ENCODE peak calls at places on chromosomes 13 and 19, in ten cellular contexts. One of them, this sample, is unnamed.

GRCh38 chr13:30720470-30720869 is 14.9 kb upstream of the ALOX5AP start:
- DNase-seq in upper lobe of left lung: no peak
- DNase-seq in stimulated activated CD4-positive, alpha-beta T cell treated with anti-CD3 and anti-CD28 coated beads, Interleukin-4, amount 100 ng/mL, for 4 hours: no peak
- DNase-seq in Kasumi-1: peak
- DNase-seq in Peyer's patch: no peak
- DNase-seq in T-helper 2 cell: no peak
- DNase-seq in kidney tubule cell: no peak
- DNase-seq in fibroblast of pulmonary artery: no peak
- DNase-seq in nucleus accumbens: no peak
- DNase-seq in ascending aorta: no peak
- DNase-seq in this sample: no peak

GRCh38 chr13:93309886-93310520 is 83.4 kb downstream of the GPC6 start:
- DNase-seq in stimulated activated CD4-positive, alpha-beta T cell treated with anti-CD3 and anti-CD28 coated beads, Interleukin-4, amount 100 ng/mL, for 4 hours: no peak
- DNase-seq in Peyer's patch: no peak
- DNase-seq in Kasumi-1: no peak
- DNase-seq in upper lobe of left lung: no peak
- DNase-seq in ascending aorta: no peak
- DNase-seq in nucleus accumbens: no peak
- DNase-seq in fibroblast of pulmonary artery: peak
- DNase-seq in kidney tubule cell: peak
- DNase-seq in T-helper 2 cell: no peak
- DNase-seq in this sample: no peak

GRCh38 chr19:18013621-18014111 is 5.7 kb downstream of the ARRDC2 start:
- DNase-seq in kidney tubule cell: no peak
- DNase-seq in ascending aorta: no peak
- DNase-seq in stimulated activated CD4-positive, alpha-beta T cell treated with anti-CD3 and anti-CD28 coated beads, Interleukin-4, amount 100 ng/mL, for 4 hours: no peak
- DNase-seq in T-helper 2 cell: no peak
- DNase-seq in nucleus accumbens: no peak
- DNase-seq in Peyer's patch: no peak
- DNase-seq in Kasumi-1: no peak
- DNase-seq in upper lobe of left lung: no peak
- DNase-seq in fibroblast of pulmonary artery: no peak
- DNase-seq in this sample: peak

GRCh38 chr19:30667227-30667626 is 295.0 kb downstream of the ZNF536 start:
- DNase-seq in Peyer's patch: no peak
- DNase-seq in ascending aorta: no peak
- DNase-seq in stimulated activated CD4-positive, alpha-beta T cell treated with anti-CD3 and anti-CD28 coated beads, Interleukin-4, amount 100 ng/mL, for 4 hours: no peak
- DNase-seq in nucleus accumbens: no peak
- DNase-seq in fibroblast of pulmonary artery: no peak
- DNase-seq in T-helper 2 cell: no peak
- DNase-seq in kidney tubule cell: no peak
- DNase-seq in upper lobe of left lung: no peak
- DNase-seq in Kasumi-1: no peak
- DNase-seq in this sample: no peak

GRCh38 chr19:40862785-40863184 is 12.5 kb upstream of the CYP2A6 start:
- DNase-seq in Peyer's patch: no peak
- DNase-seq in Kasumi-1: no peak
- DNase-seq in fibroblast of pulmonary artery: peak
- DNase-seq in stimulated activated CD4-positive, alpha-beta T cell treated with anti-CD3 and anti-CD28 coated beads, Interleukin-4, amount 100 ng/mL, for 4 hours: no peak
- DNase-seq in nucleus accumbens: no peak
- DNase-seq in ascending aorta: no peak
- DNase-seq in upper lobe of left lung: no peak
- DNase-seq in kidney tubule cell: no peak
- DNase-seq in T-helper 2 cell: no peak
- DNase-seq in this sample: no peak

GRCh38 chr19:38684862-38685665 is 37.6 kb downstream of the ACTN4 start:
- DNase-seq in T-helper 2 cell: no peak
- DNase-seq in fibroblast of pulmonary artery: no peak
- DNase-seq in Kasumi-1: no peak
- DNase-seq in nucleus accumbens: no peak
- DNase-seq in Peyer's patch: no peak
- DNase-seq in stimulated activated CD4-positive, alpha-beta T cell treated with anti-CD3 and anti-CD28 coated beads, Interleukin-4, amount 100 ng/mL, for 4 hours: no peak
- DNase-seq in upper lobe of left lung: no peak
- DNase-seq in ascending aorta: no peak
- DNase-seq in kidney tubule cell: no peak
- DNase-seq in this sample: no peak

GRCh38 chr19:12790628-12791344 is 500 bp upstream of the JUNB start:
- DNase-seq in Peyer's patch: no peak
- DNase-seq in Kasumi-1: no peak
- DNase-seq in fibroblast of pulmonary artery: no peak
- DNase-seq in stimulated activated CD4-positive, alpha-beta T cell treated with anti-CD3 and anti-CD28 coated beads, Interleukin-4, amount 100 ng/mL, for 4 hours: no peak
- DNase-seq in ascending aorta: no peak
- DNase-seq in kidney tubule cell: no peak
- DNase-seq in T-helper 2 cell: no peak
- DNase-seq in upper lobe of left lung: no peak
- DNase-seq in nucleus accumbens: no peak
- DNase-seq in this sample: no peak

GRCh38 chr19:51571599-51571998 is 516 bp downstream of the ZNF175 start:
- DNase-seq in upper lobe of left lung: no peak
- DNase-seq in nucleus accumbens: no peak
- DNase-seq in fibroblast of pulmonary artery: no peak
- DNase-seq in Peyer's patch: no peak
- DNase-seq in stimulated activated CD4-positive, alpha-beta T cell treated with anti-CD3 and anti-CD28 coated beads, Interleukin-4, amount 100 ng/mL, for 4 hours: no peak
- DNase-seq in T-helper 2 cell: no peak
- DNase-seq in ascending aorta: no peak
- DNase-seq in kidney tubule cell: peak
- DNase-seq in Kasumi-1: no peak
- DNase-seq in this sample: no peak

GRCh38 chr19:11130824-11131455 is 24.6 kb downstream of the SPC24 start:
- DNase-seq in upper lobe of left lung: no peak
- DNase-seq in fibroblast of pulmonary artery: peak
- DNase-seq in Kasumi-1: peak
- DNase-seq in ascending aorta: no peak
- DNase-seq in Peyer's patch: peak
- DNase-seq in nucleus accumbens: peak
- DNase-seq in kidney tubule cell: peak
- DNase-seq in stimulated activated CD4-positive, alpha-beta T cell treated with anti-CD3 and anti-CD28 coated beads, Interleukin-4, amount 100 ng/mL, for 4 hours: peak
- DNase-seq in T-helper 2 cell: peak
- DNase-seq in this sample: peak

GRCh38 chr19:35484637-35485036 is 5.6 kb downstream of the KRTDAP start:
- DNase-seq in Peyer's patch: peak
- DNase-seq in kidney tubule cell: no peak
- DNase-seq in T-helper 2 cell: no peak
- DNase-seq in ascending aorta: no peak
- DNase-seq in nucleus accumbens: no peak
- DNase-seq in stimulated activated CD4-positive, alpha-beta T cell treated with anti-CD3 and anti-CD28 coated beads, Interleukin-4, amount 100 ng/mL, for 4 hours: no peak
- DNase-seq in fibroblast of pulmonary artery: no peak
- DNase-seq in Kasumi-1: no peak
- DNase-seq in upper lobe of left lung: no peak
- DNase-seq in this sample: no peak

GRCh38 chr13:48993150-48993549 is 17.4 kb downstream of the FNDC3A start:
- DNase-seq in Kasumi-1: no peak
- DNase-seq in upper lobe of left lung: no peak
- DNase-seq in nucleus accumbens: no peak
- DNase-seq in fibroblast of pulmonary artery: no peak
- DNase-seq in T-helper 2 cell: no peak
- DNase-seq in kidney tubule cell: peak
- DNase-seq in Peyer's patch: no peak
- DNase-seq in ascending aorta: no peak
- DNase-seq in stimulated activated CD4-positive, alpha-beta T cell treated with anti-CD3 and anti-CD28 coated beads, Interleukin-4, amount 100 ng/mL, for 4 hours: no peak
- DNase-seq in this sample: no peak

GRCh38 chr13:111034811-111035210 is 80.3 kb upstream of the ARHGEF7 start:
- DNase-seq in ascending aorta: no peak
- DNase-seq in stimulated activated CD4-positive, alpha-beta T cell treated with anti-CD3 and anti-CD28 coated beads, Interleukin-4, amount 100 ng/mL, for 4 hours: no peak
- DNase-seq in upper lobe of left lung: no peak
- DNase-seq in kidney tubule cell: peak
- DNase-seq in fibroblast of pulmonary artery: peak
- DNase-seq in Peyer's patch: no peak
- DNase-seq in nucleus accumbens: no peak
- DNase-seq in T-helper 2 cell: no peak
- DNase-seq in Kasumi-1: no peak
- DNase-seq in this sample: no peak

GRCh38 chr19:9808855-9809646 is 9.8 kb downstream of the FBXL12 start:
- DNase-seq in ascending aorta: no peak
- DNase-seq in kidney tubule cell: no peak
- DNase-seq in stimulated activated CD4-positive, alpha-beta T cell treated with anti-CD3 and anti-CD28 coated beads, Interleukin-4, amount 100 ng/mL, for 4 hours: no peak
- DNase-seq in upper lobe of left lung: no peak
- DNase-seq in Peyer's patch: no peak
- DNase-seq in nucleus accumbens: no peak
- DNase-seq in T-helper 2 cell: no peak
- DNase-seq in fibroblast of pulmonary artery: no peak
- DNase-seq in Kasumi-1: no peak
- DNase-seq in this sample: no peak

GRCh38 chr13:36418022-36418805 is 14.1 kb upstream of the CCNA1 start:
- DNase-seq in T-helper 2 cell: no peak
- DNase-seq in fibroblast of pulmonary artery: peak
- DNase-seq in upper lobe of left lung: no peak
- DNase-seq in nucleus accumbens: no peak
- DNase-seq in Peyer's patch: no peak
- DNase-seq in stimulated activated CD4-positive, alpha-beta T cell treated with anti-CD3 and anti-CD28 coated beads, Interleukin-4, amount 100 ng/mL, for 4 hours: no peak
- DNase-seq in kidney tubule cell: peak
- DNase-seq in ascending aorta: no peak
- DNase-seq in Kasumi-1: peak
- DNase-seq in this sample: no peak

GRCh38 chr13:63942372-63942771 is 2526.7 kb upstream of the PCDH20 start:
- DNase-seq in nucleus accumbens: no peak
- DNase-seq in upper lobe of left lung: no peak
- DNase-seq in T-helper 2 cell: no peak
- DNase-seq in kidney tubule cell: no peak
- DNase-seq in ascending aorta: no peak
- DNase-seq in Peyer's patch: no peak
- DNase-seq in fibroblast of pulmonary artery: peak
- DNase-seq in stimulated activated CD4-positive, alpha-beta T cell treated with anti-CD3 and anti-CD28 coated beads, Interleukin-4, amount 100 ng/mL, for 4 hours: no peak
- DNase-seq in Kasumi-1: no peak
- DNase-seq in this sample: no peak

GRCh38 chr13:53321301-53321700 is 292.7 kb downstream of the OLFM4 start:
- DNase-seq in ascending aorta: no peak
- DNase-seq in T-helper 2 cell: no peak
- DNase-seq in kidney tubule cell: no peak
- DNase-seq in fibroblast of pulmonary artery: no peak
- DNase-seq in Kasumi-1: no peak
- DNase-seq in upper lobe of left lung: no peak
- DNase-seq in nucleus accumbens: no peak
- DNase-seq in stimulated activated CD4-positive, alpha-beta T cell treated with anti-CD3 and anti-CD28 coated beads, Interleukin-4, amount 100 ng/mL, for 4 hours: no peak
- DNase-seq in Peyer's patch: no peak
- DNase-seq in this sample: no peak

GRCh38 chr19:44905437-44906160 is at the start of gene APOE:
- DNase-seq in Kasumi-1: no peak
- DNase-seq in nucleus accumbens: peak
- DNase-seq in ascending aorta: no peak
- DNase-seq in T-helper 2 cell: no peak
- DNase-seq in stimulated activated CD4-positive, alpha-beta T cell treated with anti-CD3 and anti-CD28 coated beads, Interleukin-4, amount 100 ng/mL, for 4 hours: no peak
- DNase-seq in kidney tubule cell: no peak
- DNase-seq in Peyer's patch: no peak
- DNase-seq in upper lobe of left lung: no peak
- DNase-seq in fibroblast of pulmonary artery: peak
- DNase-seq in this sample: no peak

GRCh38 chr13:98869408-98870090 is 108.3 kb downstream of the DOCK9 start:
- DNase-seq in Peyer's patch: no peak
- DNase-seq in Kasumi-1: no peak
- DNase-seq in T-helper 2 cell: no peak
- DNase-seq in stimulated activated CD4-positive, alpha-beta T cell treated with anti-CD3 and anti-CD28 coated beads, Interleukin-4, amount 100 ng/mL, for 4 hours: no peak
- DNase-seq in fibroblast of pulmonary artery: peak
- DNase-seq in ascending aorta: no peak
- DNase-seq in nucleus accumbens: no peak
- DNase-seq in upper lobe of left lung: no peak
- DNase-seq in kidney tubule cell: peak
- DNase-seq in this sample: no peak

GRCh38 chr13:95641961-95642621 is 2.4 kb downstream of the DZIP1 start:
- DNase-seq in stimulated activated CD4-positive, alpha-beta T cell treated with anti-CD3 and anti-CD28 coated beads, Interleukin-4, amount 100 ng/mL, for 4 hours: no peak
- DNase-seq in fibroblast of pulmonary artery: peak
- DNase-seq in upper lobe of left lung: peak
- DNase-seq in kidney tubule cell: peak
- DNase-seq in nucleus accumbens: no peak
- DNase-seq in Peyer's patch: no peak
- DNase-seq in T-helper 2 cell: no peak
- DNase-seq in ascending aorta: no peak
- DNase-seq in Kasumi-1: no peak
- DNase-seq in this sample: peak

GRCh38 chr19:4229179-4229931 is at the start of gene EBI3:
- DNase-seq in kidney tubule cell: peak
- DNase-seq in upper lobe of left lung: peak
- DNase-seq in ascending aorta: no peak
- DNase-seq in nucleus accumbens: no peak
- DNase-seq in fibroblast of pulmonary artery: peak
- DNase-seq in T-helper 2 cell: no peak
- DNase-seq in Peyer's patch: peak
- DNase-seq in Kasumi-1: no peak
- DNase-seq in stimulated activated CD4-positive, alpha-beta T cell treated with anti-CD3 and anti-CD28 coated beads, Interleukin-4, amount 100 ng/mL, for 4 hours: peak
- DNase-seq in this sample: no peak